ENCODE peak calls at places on chromosomes 5 and 9, in nine cellular contexts. R, H, Z, I, K, L, E, P and N are unnamed samples.

GRCh38 chr5:125257057-125257970 is 510.9 kb upstream of the ZNF608 start:
- DNase-seq in R (no peak), H (no peak), Z (peak; percentile 7), I (no peak), K (no peak), L (no peak), E (no peak), P (no peak), N (no peak)

GRCh38 chr9:28135571-28135970 is 562.3 kb upstream of the C9orf72 start:
- DNase-seq in R (no peak), H (peak; percentile 18), Z (no peak), I (no peak), K (no peak), L (no peak), E (no peak), P (no peak), N (no peak)

GRCh38 chr9:120774719-120775118 is 18.5 kb downstream of the FBXW2 start:
- DNase-seq in R (no peak), H (no peak), Z (no peak), I (no peak), K (no peak), L (no peak), E (no peak), P (peak; percentile 17), N (no peak)

GRCh38 chr5:76693141-76693540 is 22.8 kb upstream of the F2R start:
- DNase-seq in R (no peak), H (peak; percentile 41), Z (no peak), I (no peak), K (no peak), L (no peak), E (no peak), P (no peak), N (no peak)

GRCh38 chr5:158264264-158264663 is 405.3 kb upstream of the CLINT1 start:
- DNase-seq in R (no peak), H (no peak), Z (no peak), I (no peak), K (no peak), L (no peak), E (no peak), P (no peak), N (no peak)

GRCh38 chr5:93595420-93596136 is 12.6 kb downstream of the NR2F1 start:
- DNase-seq in R (no peak), H (no peak), Z (no peak), I (no peak), K (no peak), L (no peak), E (no peak), P (no peak), N (no peak)

GRCh38 chr5:77893225-77893860 is 117.2 kb upstream of the TBCA start:
- DNase-seq in R (no peak), H (peak; percentile 87), Z (peak; percentile 99), I (peak; percentile 72), K (no peak), L (no peak), E (no peak), P (peak; percentile 83), N (peak; percentile 82)

GRCh38 chr5:26034813-26035212 is 1003.6 kb downstream of the CDH9 start:
- DNase-seq in R (no peak), H (no peak), Z (no peak), I (no peak), K (no peak), L (no peak), E (no peak), P (no peak), N (no peak)

GRCh38 chr5:134458234-134458633 is 46.6 kb upstream of the CDKN2AIPNL start:
- DNase-seq in R (no peak), H (no peak), Z (peak; percentile 64), I (peak; percentile 4), K (no peak), L (no peak), E (peak; percentile 65), P (no peak), N (no peak)

GRCh38 chr5:11777096-11777495 is 127.2 kb downstream of the CTNND2 start:
- DNase-seq in R (no peak), H (no peak), Z (no peak), I (no peak), K (no peak), L (no peak), E (no peak), P (no peak), N (no peak)

GRCh38 chr9:614421-614820 is 227.1 kb upstream of the DMRT1 start:
- DNase-seq in R (no peak), H (no peak), Z (no peak), I (no peak), K (no peak), L (peak; percentile 28), E (no peak), P (no peak), N (no peak)

GRCh38 chr9:20658677-20659473 is 25.2 kb upstream of the FOCAD start:
- DNase-seq in R (no peak), H (peak; percentile 24), Z (no peak), I (no peak), K (no peak), L (no peak), E (no peak), P (peak; percentile 9), N (no peak)

GRCh38 chr5:125668904-125669303 is 754.3 kb upstream of the GRAMD2B start:
- DNase-seq in R (no peak), H (peak; percentile 10), Z (no peak), I (no peak), K (no peak), L (no peak), E (no peak), P (no peak), N (no peak)

GRCh38 chr5:31047621-31048020 is 145.9 kb upstream of the CDH6 start:
- DNase-seq in R (no peak), H (no peak), Z (peak; percentile 18), I (no peak), K (no peak), L (no peak), E (no peak), P (no peak), N (no peak)

GRCh38 chr9:16688814-16689213 is 181.7 kb downstream of the BNC2 start:
- DNase-seq in R (no peak), H (peak; percentile 78), Z (no peak), I (no peak), K (no peak), L (no peak), E (no peak), P (no peak), N (no peak)

GRCh38 chr5:180084638-180085561 is 13.3 kb upstream of the RNF130 start:
- DNase-seq in R (peak; percentile 51), H (no peak), Z (no peak), I (peak; percentile 38), K (no peak), L (no peak), E (no peak), P (no peak), N (peak; percentile 86)

GRCh38 chr5:30981576-30981975 is 211.9 kb upstream of the CDH6 start:
- DNase-seq in R (no peak), H (no peak), Z (peak; percentile 65), I (no peak), K (no peak), L (no peak), E (no peak), P (no peak), N (no peak)

DNA sequence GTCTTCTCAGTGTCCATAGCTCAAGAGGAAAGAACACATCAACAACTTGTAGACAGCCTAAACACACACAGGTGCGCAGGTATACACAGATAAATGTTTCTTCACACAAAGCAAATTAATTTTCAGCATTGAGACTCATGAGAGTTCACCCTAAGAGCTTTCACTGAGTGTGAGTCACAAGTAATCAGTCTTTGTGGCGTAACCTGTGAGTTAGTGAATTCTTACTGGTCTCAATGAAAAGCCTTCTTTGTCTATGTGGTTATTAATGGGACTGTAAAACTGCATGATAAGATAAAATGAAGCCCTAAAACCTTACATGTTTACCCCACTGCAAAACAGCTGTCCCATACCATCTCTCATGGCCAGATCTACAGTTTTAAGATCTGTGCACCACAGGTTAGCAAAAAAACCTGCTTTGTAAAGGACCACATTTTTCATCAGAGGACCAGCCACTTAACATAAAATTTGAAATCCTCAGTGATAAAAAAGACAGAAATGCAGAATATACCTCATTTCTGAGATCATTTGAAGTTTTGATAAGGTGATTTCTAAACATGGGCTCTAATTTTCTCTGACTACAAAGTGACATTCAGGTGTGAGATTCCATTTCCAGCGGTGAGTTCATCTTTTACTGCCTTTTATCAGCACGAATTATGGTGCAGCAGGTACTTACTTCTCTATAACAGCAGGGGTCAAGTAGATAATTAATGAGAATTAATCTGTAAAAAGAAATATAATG is 335.8 kb upstream of the PIK3R1 start:
- DNase-seq in R (no peak), H (no peak), Z (no peak), I (no peak), K (no peak), L (no peak), E (no peak), P (no peak), N (no peak)
- TF ChIP-seq POLR2A in R (no peak), H (no peak), Z (no peak), I (no peak), K (no peak), L (no peak), E (no peak), P (no peak), N (no peak)

GRCh38 chr5:109689740-109690455 is at the start of gene MAN2A1:
- DNase-seq in R (peak; percentile 78), H (peak; percentile 70), Z (peak; percentile 47), I (peak; percentile 81), K (peak; percentile 20), L (peak; percentile 90), E (peak; percentile 83), P (peak; percentile 51), N (peak; percentile 93)
- TF ChIP-seq POLR2A in R (peak; percentile 10), H (no peak), Z (peak; percentile 36), I (peak; percentile 28), K (peak; percentile 57), L (no peak), E (peak; percentile 37), P (no peak), N (peak; percentile 26)

DNA sequence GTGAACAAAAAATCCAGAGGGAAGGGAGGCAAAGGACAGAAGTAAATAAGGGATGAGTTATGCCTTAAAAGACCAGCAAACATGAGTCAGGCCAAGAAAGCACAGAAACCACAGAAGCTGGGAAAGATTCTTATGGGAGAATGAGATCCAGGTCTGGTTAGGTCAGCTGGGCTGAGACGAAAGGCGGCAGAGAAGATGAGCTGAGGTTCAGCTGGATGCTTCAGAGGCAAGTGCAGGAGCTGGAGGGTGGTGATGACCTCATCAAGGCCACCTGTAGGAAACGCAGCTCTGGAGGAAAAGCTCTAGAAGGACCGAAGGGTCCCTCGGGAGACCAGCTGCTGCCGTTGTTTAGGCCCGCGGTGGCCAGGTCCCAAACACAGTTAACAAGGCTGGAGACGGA is 152.0 kb downstream of the MYO10 start:
- DNase-seq in R (no peak), H (no peak), Z (peak; percentile 91), I (no peak), K (no peak), L (no peak), E (no peak), P (no peak), N (no peak)
- TF ChIP-seq POLR2A in R (no peak), H (no peak), Z (no peak), I (no peak), K (no peak), L (no peak), E (no peak), P (no peak), N (no peak)

DNA sequence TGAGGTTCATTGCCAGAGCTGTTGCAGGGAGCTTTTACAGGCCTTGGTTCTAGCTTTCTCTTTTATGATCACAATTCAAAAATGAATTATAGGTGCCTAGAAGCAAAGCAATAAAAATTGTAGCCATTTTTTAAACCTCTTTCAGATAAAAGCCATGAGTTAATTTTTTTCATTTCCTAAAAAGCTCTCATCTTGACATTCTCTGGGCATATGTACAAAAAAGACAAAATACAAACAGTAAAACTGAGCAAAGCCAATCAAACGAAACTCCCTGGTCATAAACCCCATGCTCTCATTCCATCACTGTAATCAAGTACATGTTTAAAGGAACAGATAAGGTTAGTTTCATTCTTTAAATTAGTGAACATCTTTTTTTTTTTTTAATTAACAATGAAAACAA is 101.9 kb downstream of the ERCC6L2 start:
- DNase-seq in R (no peak), H (no peak), Z (no peak), I (no peak), K (no peak), L (no peak), E (no peak), P (no peak), N (no peak)
- TF ChIP-seq POLR2A in R (no peak), H (no peak), Z (no peak), I (no peak), K (no peak), L (no peak), E (no peak), P (no peak), N (no peak)